ENCODE peak calls at places on chromosomes 7 and 10, in four cellular contexts. D, F, A and J are unnamed samples.

GRCh38 chr10:17220652-17221100 is 7.4 kb upstream of the VIM start:
- DNase-seq in D (no peak), F (no peak), A (peak), J (no peak)

GRCh38 chr7:14817829-14818228 is 84.7 kb downstream of the DGKB start:
- DNase-seq in D (no peak), F (no peak), A (no peak), J (no peak)

GRCh38 chr7:151432658-151433521 is 7.1 kb downstream of the CRYGN start:
- DNase-seq in D (no peak), F (no peak), A (no peak), J (no peak)

GRCh38 chr7:83786858-83787257 is 137.9 kb upstream of the SEMA3E start:
- DNase-seq in D (no peak), F (no peak), A (no peak), J (no peak)

GRCh38 chr10:120861200-120861599 is 10.0 kb downstream of the WDR11 start:
- DNase-seq in D (no peak), F (no peak), A (no peak), J (no peak)

GRCh38 chr10:103894454-103894853 is 23.5 kb downstream of the STN1 start:
- DNase-seq in D (no peak), F (no peak), A (peak), J (no peak)

GRCh38 chr10:30591249-30591670 is 38.3 kb downstream of the LYZL2 start:
- DNase-seq in D (no peak), F (peak), A (peak), J (no peak)

GRCh38 chr7:97145068-97145467 is 27.6 kb downstream of the SDHAF3 start:
- DNase-seq in D (no peak), F (peak), A (peak), J (no peak)

GRCh38 chr7:127678330-127678729 is 26.3 kb downstream of the SND1 start:
- DNase-seq in D (no peak), F (no peak), A (no peak), J (no peak)

GRCh38 chr10:114477285-114477684 is 73.0 kb upstream of the AFAP1L2 start:
- DNase-seq in D (no peak), F (no peak), A (peak), J (no peak)

GRCh38 chr7:155769701-155770100 is 42.6 kb downstream of the SHH start:
- DNase-seq in D (no peak), F (peak), A (peak), J (no peak)

GRCh38 chr10:78177013-78177370 is 143.3 kb downstream of the RPS24 start:
- DNase-seq in D (no peak), F (no peak), A (no peak), J (no peak)

GRCh38 chr10:33596411-33596810 is 261.9 kb upstream of the NRP1 start:
- DNase-seq in D (no peak), F (no peak), A (no peak), J (no peak)

GRCh38 chr10:34906021-34906965 is 91.2 kb upstream of the PARD3 start:
- DNase-seq in D (no peak), F (no peak), A (no peak), J (no peak)

GRCh38 chr10:127587668-127588395 is 38.7 kb downstream of the NPS start:
- DNase-seq in D (no peak), F (no peak), A (no peak), J (no peak)

GRCh38 chr7:151558575-151558974 is 38.9 kb upstream of the RHEB start:
- DNase-seq in D (no peak), F (no peak), A (peak), J (peak)

GRCh38 chr7:137642467-137642866 is 204.3 kb downstream of the DGKI start:
- DNase-seq in D (no peak), F (no peak), A (peak), J (no peak)

GRCh38 chr10:33484787-33485186 is 150.3 kb upstream of the NRP1 start:
- DNase-seq in D (no peak), F (peak), A (peak), J (no peak)

GRCh38 chr7:112869111-112869774 is 79.0 kb upstream of the TMEM168 start:
- DNase-seq in D (peak), F (peak), A (peak), J (no peak)

DNA sequence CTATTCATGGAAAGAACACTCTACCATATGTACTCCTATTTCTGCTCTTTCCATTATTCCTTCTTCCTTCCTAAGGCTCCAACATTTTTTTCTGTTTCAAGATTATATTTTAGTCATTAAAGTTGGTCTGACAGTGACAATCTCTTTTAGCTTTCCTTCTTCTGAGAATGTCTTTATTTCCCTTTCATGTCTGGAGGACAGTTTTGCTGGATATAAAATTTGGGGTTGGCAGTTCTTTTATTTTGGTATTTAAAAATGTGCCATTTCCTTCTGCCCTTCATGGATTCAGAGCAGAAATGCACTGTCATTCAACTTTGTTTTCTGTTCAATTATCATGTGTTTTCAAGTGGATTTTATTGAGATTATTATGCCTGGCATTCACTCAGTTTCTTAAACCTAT is 53.1 kb downstream of the VSTM4 start:
- DNase-seq in D (no peak), F (no peak), A (no peak), J (no peak)
- TF ChIP-seq CTCF in D (no peak), F (no peak), A (no peak), J (no peak)

GRCh38 chr10:58414270-58415041 is 29.2 kb downstream of the TFAM start:
- DNase-seq in D (no peak), F (peak), A (peak), J (no peak)
- TF ChIP-seq CTCF in D (no peak), F (peak), A (peak), J (peak)

DNA sequence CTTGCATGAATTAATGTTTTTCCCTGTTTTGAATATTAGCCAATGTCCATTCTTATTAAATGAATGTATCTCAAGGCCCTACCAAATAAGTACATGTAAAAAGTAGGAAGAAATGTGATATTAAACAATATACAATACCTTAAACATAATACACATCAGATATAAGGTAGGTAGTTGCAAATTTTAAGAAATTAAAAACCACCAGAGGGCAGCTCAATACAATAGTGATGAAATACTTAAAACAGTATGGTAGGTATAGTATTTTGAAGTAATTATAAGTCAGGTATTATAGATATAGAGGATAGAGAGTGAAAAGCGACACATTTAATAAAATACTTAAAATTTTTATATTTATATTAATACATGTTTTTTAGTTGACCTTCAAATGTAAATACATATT is 43.6 kb upstream of the CDK14 start:
- DNase-seq in D (no peak), F (no peak), A (peak), J (no peak)
- TF ChIP-seq CTCF in D (no peak), F (peak), A (no peak), J (peak)

GRCh38 chr7:21383217-21383832 is 44.6 kb upstream of the SP4 start:
- DNase-seq in D (no peak), F (no peak), A (no peak), J (no peak)

GRCh38 chr7:21374134-21374533 is 53.7 kb upstream of the SP4 start:
- DNase-seq in D (no peak), F (no peak), A (no peak), J (no peak)

DNA sequence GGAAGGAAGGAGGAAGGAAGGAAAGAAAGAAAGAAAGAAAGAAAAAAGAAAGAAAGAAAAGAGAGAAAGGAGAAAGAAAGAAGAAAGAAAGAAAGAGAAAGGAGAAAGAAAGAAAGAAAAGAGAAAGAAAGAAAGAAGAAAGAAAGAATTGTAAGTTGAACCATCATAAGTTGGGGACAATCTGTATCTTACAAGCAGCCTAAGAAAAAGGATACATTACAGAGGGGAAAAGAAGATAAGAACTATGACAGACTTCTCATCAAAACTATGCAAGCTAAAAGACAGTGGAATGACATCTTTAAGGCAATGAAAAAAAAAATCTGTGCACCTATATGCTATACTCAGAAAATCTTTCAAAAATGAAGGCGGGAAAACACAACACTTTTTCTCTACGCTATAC is 50.3 kb upstream of the SP4 start:
- DNase-seq in D (no peak), F (no peak), A (no peak), J (no peak)
- TF ChIP-seq CTCF in D (no peak), F (no peak), A (no peak), J (no peak)

DNA sequence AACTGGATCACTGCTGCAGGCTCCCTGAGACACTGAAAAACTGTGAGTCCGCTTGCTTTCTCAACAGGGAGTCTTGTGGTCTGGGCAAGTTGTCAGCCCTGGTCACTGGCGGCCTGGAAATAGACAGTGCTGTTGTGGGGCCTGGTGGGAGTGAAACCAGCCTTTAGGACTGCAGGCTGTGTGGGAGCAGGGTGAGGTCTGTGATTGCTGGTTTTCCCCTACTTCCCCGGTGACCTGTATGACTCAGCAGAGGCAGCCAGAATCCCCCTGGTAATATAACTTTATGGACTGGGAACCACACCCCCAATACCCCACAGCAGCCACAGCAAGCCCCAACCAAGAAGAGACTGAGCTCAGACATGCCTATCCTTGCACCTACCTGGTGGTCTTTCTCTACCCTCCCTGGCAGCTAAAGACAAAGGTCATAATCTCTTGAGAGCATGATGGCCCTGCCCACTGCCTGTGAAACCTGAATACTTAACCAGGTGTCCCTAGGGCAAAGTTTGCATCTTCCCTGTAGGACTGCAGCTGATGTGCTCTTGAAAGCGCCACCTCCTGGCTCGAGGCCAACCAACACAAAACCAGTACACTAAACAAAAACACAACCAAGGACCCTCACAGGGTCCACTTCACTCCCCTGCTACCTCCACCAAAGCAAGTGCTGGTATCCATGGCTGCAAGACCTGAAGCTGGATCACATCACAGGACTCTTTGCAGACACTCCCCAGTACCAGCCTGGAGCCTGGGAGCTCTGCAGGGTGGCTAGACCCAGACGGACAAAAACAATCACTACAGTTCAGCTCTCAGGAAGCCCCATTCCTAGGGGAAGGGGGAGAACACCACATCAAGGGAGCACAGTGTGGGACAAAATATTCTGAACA is 7.2 kb upstream of the ADAM22 start:
- DNase-seq in D (no peak), F (peak), A (no peak), J (no peak)
- TF ChIP-seq CTCF in D (no peak), F (peak), A (no peak), J (no peak)

DNA sequence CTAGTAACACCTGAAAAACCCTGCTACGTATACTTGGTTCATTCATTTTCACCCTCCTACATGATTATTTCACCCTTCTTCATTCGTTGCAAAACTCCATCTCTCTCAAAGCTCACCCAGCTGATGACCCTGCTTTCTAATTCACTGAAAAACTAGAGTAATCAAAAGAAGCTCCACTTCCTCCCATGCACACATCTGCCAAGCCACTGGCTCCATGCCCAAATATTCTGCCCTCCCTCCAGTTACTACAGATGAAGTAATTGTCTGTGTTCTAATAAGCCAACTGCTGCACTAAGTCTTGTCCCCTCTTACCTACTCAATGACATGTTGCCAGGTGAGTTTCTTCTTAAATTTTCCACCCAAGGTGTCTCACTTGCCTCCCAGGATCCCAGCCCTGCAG is 96.9 kb upstream of the CCDC71L start:
- DNase-seq in D (no peak), F (no peak), A (peak), J (no peak)
- TF ChIP-seq CTCF in D (no peak), F (no peak), A (no peak), J (no peak)

GRCh38 chr10:75544923-75545322 is 113.5 kb downstream of the LRMDA start:
- DNase-seq in D (no peak), F (no peak), A (no peak), J (no peak)

GRCh38 chr10:75547391-75548298 is 116.2 kb downstream of the LRMDA start:
- DNase-seq in D (no peak), F (peak), A (peak), J (no peak)

GRCh38 chr10:75545333-75545732 is 113.9 kb downstream of the LRMDA start:
- DNase-seq in D (no peak), F (no peak), A (no peak), J (no peak)

GRCh38 chr10:75544381-75544780 is 113.0 kb downstream of the LRMDA start:
- DNase-seq in D (no peak), F (no peak), A (no peak), J (no peak)

GRCh38 chr10:75546004-75546403 is 114.6 kb downstream of the LRMDA start:
- DNase-seq in D (no peak), F (no peak), A (peak), J (no peak)
- TF ChIP-seq CTCF in D (no peak), F (no peak), A (no peak), J (no peak)